ENCODE peak calls at places on chromosomes 2 and 18, in four cellular contexts. Q is Kasumi-1, N is RPMI7951, O is NCI-H1105 treated with DMSO at 0.1 percent for 48 hours. Z is an unnamed sample.

GRCh38 chr2:183665403-183665802 is 541.2 kb downstream of the NUP35 start:
- DNase-seq in Q (no peak), N (no peak), O (peak), Z (peak)

GRCh38 chr2:62207480-62207879 is 11.6 kb downstream of the B3GNT2 start:
- DNase-seq in Q (no peak), N (no peak), O (no peak), Z (no peak)

GRCh38 chr18:30775629-30776028 is 266.9 kb downstream of the DSC3 start:
- DNase-seq in Q (no peak), N (no peak), O (no peak), Z (no peak)

GRCh38 chr2:182133195-182133891 is 147.7 kb downstream of the PPP1R1C start:
- DNase-seq in Q (no peak), N (no peak), O (no peak), Z (no peak)

GRCh38 chr2:138779451-138780440 is at the start of gene NXPH2:
- DNase-seq in Q (no peak), N (no peak), O (no peak), Z (peak)

GRCh38 chr18:54528942-54529376 is 62.1 kb upstream of the DYNAP start:
- DNase-seq in Q (no peak), N (no peak), O (no peak), Z (no peak)

GRCh38 chr2:230849633-230850357 is 14.9 kb upstream of the ITM2C start:
- DNase-seq in Q (peak), N (no peak), O (no peak), Z (peak)

GRCh38 chr18:61935362-61935761 is 42.6 kb upstream of the RNF152 start:
- DNase-seq in Q (peak), N (no peak), O (no peak), Z (no peak)

GRCh38 chr18:1104265-1104792 is 199.7 kb downstream of the ADCYAP1 start:
- DNase-seq in Q (no peak), N (peak), O (no peak), Z (no peak)

GRCh38 chr2:111975053-111975552 is 76.7 kb downstream of the MERTK start:
- DNase-seq in Q (no peak), N (peak), O (peak), Z (peak)

GRCh38 chr2:199988176-199988575 is 32.8 kb downstream of the MAIP1 start:
- DNase-seq in Q (peak), N (peak), O (no peak), Z (no peak)

GRCh38 chr2:108965540-108966299 is 23.3 kb downstream of the EDAR start:
- DNase-seq in Q (no peak), N (no peak), O (no peak), Z (no peak)

GRCh38 chr2:54687595-54688152 is 35.8 kb upstream of the EML6 start:
- DNase-seq in Q (no peak), N (peak), O (no peak), Z (no peak)

GRCh38 chr2:69053416-69053965 is 40.5 kb downstream of the ANTXR1 start:
- DNase-seq in Q (no peak), N (no peak), O (no peak), Z (no peak)

GRCh38 chr2:144522741-144523605 is 3.1 kb upstream of the ZEB2 start:
- DNase-seq in Q (no peak), N (peak), O (no peak), Z (peak)

GRCh38 chr18:32048507-32049091 is 30.0 kb downstream of the RNF125 start:
- DNase-seq in Q (peak), N (peak), O (no peak), Z (peak)

GRCh38 chr2:191318037-191318728 is 73.0 kb downstream of the MYO1B start:
- DNase-seq in Q (no peak), N (peak), O (no peak), Z (peak)

GRCh38 chr2:240812301-240812680 is 7.7 kb downstream of the KIF1A start:
- DNase-seq in Q (no peak), N (no peak), O (no peak), Z (no peak)

GRCh38 chr18:26556573-26556972 is 8.2 kb upstream of the KCTD1 start:
- DNase-seq in Q (no peak), N (no peak), O (no peak), Z (no peak)

GRCh38 chr18:54717673-54718435 is 110.4 kb upstream of the RAB27B start:
- DNase-seq in Q (peak), N (peak), O (peak), Z (no peak)

GRCh38 chr18:23138470-23138869 is 3.2 kb downstream of the CABLES1 start:
- DNase-seq in Q (no peak), N (no peak), O (peak), Z (no peak)

Z was measured in A673.